ENCODE peak calls at places on chromosomes 7 and 10, in seven cellular contexts. One of them, this sample, is unnamed.

GRCh38 chr7:7919449-7919945 is 49.1 kb upstream of the GLCCI1 start:
- DNase-seq in mesendoderm: no peak
- DNase-seq in neuronal stem cell: no peak
- DNase-seq in H9: no peak
- DNase-seq in IMR-90: no peak
- DNase-seq in trophoblast cell: no peak
- DNase-seq in H1: no peak
- DNase-seq in this sample: no peak

GRCh38 chr7:130286881-130287280 is 6.1 kb upstream of the CPA4 start:
- DNase-seq in mesendoderm: no peak
- DNase-seq in neuronal stem cell: no peak
- DNase-seq in H9: no peak
- DNase-seq in IMR-90: peak
- DNase-seq in trophoblast cell: no peak
- DNase-seq in H1: no peak
- DNase-seq in this sample: no peak

GRCh38 chr10:541041-541440 is 148.4 kb downstream of the DIP2C start:
- DNase-seq in mesendoderm: no peak
- DNase-seq in neuronal stem cell: no peak
- DNase-seq in H9: no peak
- DNase-seq in IMR-90: no peak
- DNase-seq in trophoblast cell: no peak
- DNase-seq in H1: no peak
- DNase-seq in this sample: no peak

GRCh38 chr7:122550545-122550944 is 148.4 kb downstream of the RNF133 start:
- DNase-seq in mesendoderm: no peak
- DNase-seq in neuronal stem cell: no peak
- DNase-seq in H9: no peak
- DNase-seq in IMR-90: no peak
- DNase-seq in trophoblast cell: no peak
- DNase-seq in H1: no peak
- DNase-seq in this sample: no peak

GRCh38 chr10:77909021-77909754 is 17.4 kb downstream of the DLG5 start:
- DNase-seq in mesendoderm: no peak
- DNase-seq in neuronal stem cell: no peak
- DNase-seq in H9: no peak
- DNase-seq in IMR-90: no peak
- DNase-seq in trophoblast cell: no peak
- DNase-seq in H1: no peak
- DNase-seq in this sample: no peak

GRCh38 chr10:119644215-119644826 is 6.9 kb upstream of the BAG3 start:
- DNase-seq in mesendoderm: no peak
- DNase-seq in neuronal stem cell: no peak
- DNase-seq in H9: peak
- DNase-seq in IMR-90: no peak
- DNase-seq in trophoblast cell: no peak
- DNase-seq in H1: peak
- DNase-seq in this sample: no peak

GRCh38 chr10:16441106-16441850 is 4.5 kb downstream of the PTER start:
- DNase-seq in mesendoderm: no peak
- DNase-seq in neuronal stem cell: no peak
- DNase-seq in H9: no peak
- DNase-seq in IMR-90: peak
- DNase-seq in trophoblast cell: peak
- DNase-seq in H1: no peak
- DNase-seq in this sample: no peak

GRCh38 chr10:28892818-28893547 is 215.7 kb downstream of the BAMBI start:
- DNase-seq in mesendoderm: no peak
- DNase-seq in neuronal stem cell: no peak
- DNase-seq in H9: no peak
- DNase-seq in IMR-90: peak
- DNase-seq in trophoblast cell: no peak
- DNase-seq in H1: no peak
- DNase-seq in this sample: peak

GRCh38 chr10:7520496-7521485 is 110.0 kb upstream of the SFMBT2 start:
- DNase-seq in mesendoderm: no peak
- DNase-seq in neuronal stem cell: no peak
- DNase-seq in H9: no peak
- DNase-seq in IMR-90: no peak
- DNase-seq in trophoblast cell: no peak
- DNase-seq in H1: no peak
- DNase-seq in this sample: no peak

GRCh38 chr10:101358706-101359300 is 4.8 kb downstream of the BTRC start:
- DNase-seq in mesendoderm: no peak
- DNase-seq in neuronal stem cell: no peak
- DNase-seq in H9: no peak
- DNase-seq in IMR-90: peak
- DNase-seq in trophoblast cell: no peak
- DNase-seq in H1: no peak
- DNase-seq in this sample: peak

GRCh38 chr7:123732413-123733091 is 16.3 kb downstream of the WASL start:
- DNase-seq in mesendoderm: no peak
- DNase-seq in neuronal stem cell: no peak
- DNase-seq in H9: no peak
- DNase-seq in IMR-90: no peak
- DNase-seq in trophoblast cell: no peak
- DNase-seq in H1: no peak
- DNase-seq in this sample: no peak
- H2AK5ac ChIP-seq in mesendoderm: no peak
- H2AK5ac ChIP-seq in neuronal stem cell: no peak
- H2AK5ac ChIP-seq in H9: no peak
- H2AK5ac ChIP-seq in IMR-90: no peak
- H2AK5ac ChIP-seq in trophoblast cell: no peak
- H2AK5ac ChIP-seq in H1: no peak
- H2AK5ac ChIP-seq in this sample: no peak

GRCh38 chr7:50540785-50541579 is 24.2 kb downstream of the DDC start:
- DNase-seq in mesendoderm: no peak
- DNase-seq in neuronal stem cell: no peak
- DNase-seq in H9: no peak
- DNase-seq in IMR-90: no peak
- DNase-seq in trophoblast cell: no peak
- DNase-seq in H1: no peak
- DNase-seq in this sample: no peak

GRCh38 chr7:50544992-50545391 is 20.2 kb downstream of the DDC start:
- DNase-seq in mesendoderm: no peak
- DNase-seq in neuronal stem cell: no peak
- DNase-seq in H9: no peak
- DNase-seq in IMR-90: no peak
- DNase-seq in trophoblast cell: no peak
- DNase-seq in H1: no peak
- DNase-seq in this sample: no peak

GRCh38 chr7:50543776-50544442 is 21.3 kb downstream of the DDC start:
- DNase-seq in mesendoderm: no peak
- DNase-seq in neuronal stem cell: no peak
- DNase-seq in H9: no peak
- DNase-seq in IMR-90: no peak
- DNase-seq in trophoblast cell: no peak
- DNase-seq in H1: no peak
- DNase-seq in this sample: no peak

GRCh38 chr7:50539725-50540124 is 25.5 kb downstream of the DDC start:
- DNase-seq in mesendoderm: no peak
- DNase-seq in neuronal stem cell: no peak
- DNase-seq in H9: no peak
- DNase-seq in IMR-90: no peak
- DNase-seq in trophoblast cell: no peak
- DNase-seq in H1: no peak
- DNase-seq in this sample: no peak

GRCh38 chr7:50542132-50542531 is 23.1 kb downstream of the DDC start:
- DNase-seq in mesendoderm: no peak
- DNase-seq in neuronal stem cell: no peak
- DNase-seq in H9: no peak
- DNase-seq in IMR-90: no peak
- DNase-seq in trophoblast cell: no peak
- DNase-seq in H1: no peak
- DNase-seq in this sample: no peak
- H2AK5ac ChIP-seq in mesendoderm: no peak
- H2AK5ac ChIP-seq in neuronal stem cell: no peak
- H2AK5ac ChIP-seq in H9: no peak
- H2AK5ac ChIP-seq in IMR-90: no peak
- H2AK5ac ChIP-seq in trophoblast cell: no peak
- H2AK5ac ChIP-seq in H1: no peak
- H2AK5ac ChIP-seq in this sample: no peak

GRCh38 chr7:142750321-142750938 is 1.2 kb downstream of the PRSS1 start:
- DNase-seq in mesendoderm: no peak
- DNase-seq in neuronal stem cell: no peak
- DNase-seq in H9: no peak
- DNase-seq in IMR-90: no peak
- DNase-seq in trophoblast cell: no peak
- DNase-seq in H1: peak
- DNase-seq in this sample: no peak
- H2AK5ac ChIP-seq in mesendoderm: no peak
- H2AK5ac ChIP-seq in neuronal stem cell: no peak
- H2AK5ac ChIP-seq in H9: no peak
- H2AK5ac ChIP-seq in IMR-90: no peak
- H2AK5ac ChIP-seq in trophoblast cell: no peak
- H2AK5ac ChIP-seq in H1: no peak
- H2AK5ac ChIP-seq in this sample: no peak

GRCh38 chr10:55137063-55137462 is 336.0 kb upstream of the PCDH15 start:
- DNase-seq in mesendoderm: no peak
- DNase-seq in neuronal stem cell: no peak
- DNase-seq in H9: no peak
- DNase-seq in IMR-90: no peak
- DNase-seq in trophoblast cell: no peak
- DNase-seq in H1: no peak
- DNase-seq in this sample: no peak
- H2AK5ac ChIP-seq in mesendoderm: no peak
- H2AK5ac ChIP-seq in neuronal stem cell: no peak
- H2AK5ac ChIP-seq in H9: no peak
- H2AK5ac ChIP-seq in IMR-90: no peak
- H2AK5ac ChIP-seq in trophoblast cell: no peak
- H2AK5ac ChIP-seq in H1: no peak
- H2AK5ac ChIP-seq in this sample: no peak